ENCODE peak calls at places on chromosomes 3 and 15, in ten cellular contexts. D, X, N, E, Z, F, Q, I, K and C are unnamed samples.

GRCh38 chr3:23623841-23624240 is 181.9 kb upstream of the UBE2E1 start:
- DNase-seq in D (no peak), X (no peak), N (no peak), E (no peak), Z (no peak), F (no peak), Q (no peak), I (no peak), K (no peak), C (no peak)

GRCh38 chr15:26376243-26376642 is 396.6 kb downstream of the GABRB3 start:
- DNase-seq in D (no peak), X (no peak), N (no peak), E (no peak), Z (no peak), F (no peak), Q (no peak), I (no peak), K (no peak), C (no peak)

GRCh38 chr3:186506846-186507245 is 37.3 kb downstream of the CRYGS start:
- DNase-seq in D (no peak), X (no peak), N (no peak), E (no peak), Z (no peak), F (no peak), Q (no peak), I (no peak), K (no peak), C (no peak)

GRCh38 chr3:177429066-177429465 is 231.8 kb upstream of the TBL1XR1 start:
- DNase-seq in D (no peak), X (no peak), N (no peak), E (no peak), Z (no peak), F (no peak), Q (no peak), I (no peak), K (no peak), C (no peak)

GRCh38 chr3:172918165-172918564 is 167.6 kb downstream of the ECT2 start:
- DNase-seq in D (no peak), X (no peak), N (no peak), E (no peak), Z (no peak), F (no peak), Q (no peak), I (no peak), K (no peak), C (no peak)

GRCh38 chr3:129554356-129555120 is 11.6 kb downstream of the H1-8 start:
- DNase-seq in D (peak), X (no peak), N (no peak), E (no peak), Z (no peak), F (no peak), Q (no peak), I (no peak), K (no peak), C (no peak)

GRCh38 chr3:17937081-17937480 is 194.7 kb upstream of the TBC1D5 start:
- DNase-seq in D (no peak), X (peak), N (no peak), E (no peak), Z (no peak), F (no peak), Q (no peak), I (no peak), K (no peak), C (no peak)

GRCh38 chr15:68561901-68562300 is 16.9 kb upstream of the CORO2B start:
- DNase-seq in D (no peak), X (peak), N (no peak), E (no peak), Z (no peak), F (no peak), Q (no peak), I (no peak), K (no peak), C (peak)

GRCh38 chr3:141387446-141388030 is 19.2 kb downstream of the ZBTB38 start:
- DNase-seq in D (no peak), X (no peak), N (no peak), E (no peak), Z (no peak), F (no peak), Q (no peak), I (no peak), K (no peak), C (no peak)

GRCh38 chr3:150762662-150763121 is 277 bp downstream of the SIAH2 start:
- DNase-seq in D (peak), X (no peak), N (no peak), E (no peak), Z (no peak), F (no peak), Q (no peak), I (no peak), K (no peak), C (no peak)

GRCh38 chr15:41621200-41622193 is 38.7 kb upstream of the MGA start:
- DNase-seq in D (peak), X (peak), N (peak), E (peak), Z (peak), F (peak), Q (peak), I (peak), K (peak), C (peak)
- TF ChIP-seq POLR2A in D (no peak), X (no peak), N (peak), E (peak), Z (no peak), F (no peak), Q (no peak), I (peak), K (no peak), C (no peak)

GRCh38 chr3:44000586-44000985 is 241.1 kb upstream of the TOPAZ1 start:
- DNase-seq in D (no peak), X (no peak), N (no peak), E (no peak), Z (no peak), F (no peak), Q (no peak), I (peak), K (no peak), C (no peak)

GRCh38 chr3:43998841-43999805 is 242.6 kb upstream of the TOPAZ1 start:
- DNase-seq in D (no peak), X (peak), N (no peak), E (no peak), Z (no peak), F (no peak), Q (no peak), I (peak), K (no peak), C (no peak)

GRCh38 chr3:44001072-44001471 is 240.6 kb upstream of the TOPAZ1 start:
- DNase-seq in D (no peak), X (no peak), N (no peak), E (no peak), Z (no peak), F (no peak), Q (no peak), I (no peak), K (no peak), C (no peak)

GRCh38 chr3:43998374-43998840 is 243.3 kb upstream of the TOPAZ1 start:
- DNase-seq in D (no peak), X (no peak), N (no peak), E (no peak), Z (no peak), F (no peak), Q (no peak), I (no peak), K (no peak), C (peak)

GRCh38 chr3:43999920-44000319 is 241.8 kb upstream of the TOPAZ1 start:
- DNase-seq in D (no peak), X (no peak), N (no peak), E (no peak), Z (no peak), F (no peak), Q (no peak), I (no peak), K (no peak), C (no peak)
- H3K4me3 ChIP-seq in D (no peak), X (no peak), N (no peak), E (no peak), Z (peak), F (peak), Q (no peak), I (peak), K (no peak), C (no peak)

DNA sequence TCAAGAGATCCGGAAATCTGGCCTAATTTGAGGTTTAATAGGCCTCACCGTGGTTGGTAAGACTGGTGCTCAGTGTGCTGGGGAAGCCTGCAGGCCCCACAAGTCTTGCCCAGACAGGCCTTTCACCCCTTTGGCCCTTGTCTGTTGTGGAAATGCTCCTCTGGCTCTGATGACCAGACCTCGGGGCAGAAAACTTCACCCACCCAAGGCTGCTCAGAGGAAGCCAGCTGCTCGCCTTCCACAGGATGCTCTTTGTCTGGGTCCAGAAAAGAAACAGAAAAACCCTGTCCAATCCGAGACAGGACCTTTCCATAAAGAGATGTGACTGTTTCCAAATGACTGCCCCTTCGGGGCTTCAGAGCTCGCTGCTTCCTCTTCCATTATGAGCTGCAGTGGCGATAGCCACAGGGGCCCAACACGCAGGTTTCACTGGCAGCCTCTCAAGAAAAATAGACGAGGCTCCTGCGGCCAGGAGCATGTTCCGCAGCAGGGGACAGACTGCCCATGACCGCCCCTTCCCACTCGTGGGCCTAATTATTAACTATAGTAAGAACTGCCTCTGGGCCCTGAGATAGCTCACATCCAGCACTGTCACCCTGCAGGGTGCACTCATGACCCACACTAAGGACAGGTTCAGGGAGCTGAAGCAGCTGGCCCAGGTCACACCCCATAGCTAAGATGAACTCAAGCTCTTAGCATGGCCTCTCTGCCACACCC is 6.8 kb upstream of the SNX22 start:
- DNase-seq in D (no peak), X (no peak), N (no peak), E (no peak), Z (no peak), F (no peak), Q (no peak), I (no peak), K (no peak), C (peak)
- TF ChIP-seq POLR2A in D (no peak), X (no peak), N (no peak), E (no peak), Z (no peak), F (no peak), Q (no peak), I (no peak), K (no peak), C (no peak)

GRCh38 chr3:146156060-146156459 is 4.9 kb downstream of the PLOD2 start:
- DNase-seq in D (no peak), X (no peak), N (no peak), E (no peak), Z (no peak), F (no peak), Q (no peak), I (no peak), K (no peak), C (no peak)
- H3K4me3 ChIP-seq in D (peak), X (no peak), N (no peak), E (no peak), Z (peak), F (no peak), Q (peak), I (peak), K (no peak), C (no peak)